ENCODE peak calls at places on chromosomes 3 and 15, in four cellular contexts. I is stomach, Q is endothelial cell of umbilical vein, S is H1. B is an unnamed sample.

GRCh38 chr3:123779646-123780231 is 104.4 kb downstream of the MYLK start:
- DNase-seq in I (no peak), S (no peak), Q (no peak), B (no peak)

GRCh38 chr3:24128195-24129005 is 183.3 kb downstream of the NR1D2 start:
- DNase-seq in Q (no peak), S (no peak), I (no peak), B (no peak)

GRCh38 chr3:42195879-42196330 is 70.1 kb downstream of the CCK start:
- DNase-seq in S (no peak), Q (no peak), I (no peak), B (no peak)

GRCh38 chr3:129313415-129313982 is 34.8 kb downstream of the HMCES start:
- DNase-seq in I (no peak), Q (no peak), S (no peak), B (no peak)

GRCh38 chr15:53072077-53072476 is 281.9 kb upstream of the ONECUT1 start:
- DNase-seq in S (peak), I (peak), Q (peak), B (no peak)

GRCh38 chr3:16462679-16463078 is 50.8 kb downstream of the RFTN1 start:
- DNase-seq in I (no peak), S (no peak), Q (no peak), B (no peak)

GRCh38 chr15:78302579-78302978 is 3.2 kb upstream of the SKIC8 start:
- DNase-seq in I (no peak), S (no peak), Q (no peak), B (no peak)

GRCh38 chr3:106056919-106057318 is 188.1 kb upstream of the CBLB start:
- DNase-seq in I (no peak), S (no peak), Q (no peak), B (no peak)

GRCh38 chr3:117408811-117409210 is 699.2 kb downstream of the TUSC7 start:
- DNase-seq in I (no peak), S (no peak), Q (no peak), B (no peak)

GRCh38 chr15:68307131-68307928 is 29.8 kb downstream of the FEM1B start:
- DNase-seq in I (peak), Q (no peak), S (no peak), B (no peak)

GRCh38 chr15:81087121-81087520 is 46.9 kb upstream of the CFAP161 start:
- DNase-seq in Q (no peak), S (no peak), I (no peak), B (no peak)

GRCh38 chr3:146501752-146502151 is 32.4 kb upstream of the PLSCR2 start:
- DNase-seq in Q (no peak), I (no peak), S (no peak), B (no peak)

GRCh38 chr3:59546522-59546921 is 496.7 kb upstream of the CFAP20DC start:
- DNase-seq in I (no peak), S (no peak), Q (no peak), B (no peak)

GRCh38 chr3:197023241-197023997 is 6.2 kb downstream of the MELTF start:
- DNase-seq in S (no peak), I (no peak), Q (no peak), B (no peak)

GRCh38 chr15:85828869-85829268 is 34.1 kb upstream of the KLHL25 start:
- DNase-seq in S (no peak), I (no peak), Q (no peak), B (no peak)

GRCh38 chr3:122955916-122956684 is 71.5 kb downstream of the SEMA5B start:
- DNase-seq in I (no peak), Q (no peak), S (no peak), B (no peak)

GRCh38 chr3:161035711-161036110 is 69.4 kb downstream of the B3GALNT1 start:
- DNase-seq in Q (peak), S (no peak), I (no peak), B (no peak)

GRCh38 chr3:107690522-107691138 is 167.9 kb downstream of the BBX start:
- DNase-seq in S (no peak), I (no peak), Q (peak), B (no peak)

GRCh38 chr15:63820210-63820609 is 13.5 kb downstream of the HERC1 start:
- DNase-seq in S (no peak), I (no peak), Q (no peak), B (no peak)

GRCh38 chr15:39501366-39501765 is 79.5 kb upstream of the THBS1 start:
- DNase-seq in Q (no peak), I (no peak), S (no peak), B (no peak)

GRCh38 chr3:194617827-194618226 is 15.4 kb downstream of the TMEM44 start:
- DNase-seq in Q (no peak), I (no peak), S (no peak), B (no peak)

GRCh38 chr3:194756460-194757355 is 71.0 kb downstream of the FAM43A start:
- DNase-seq in S (no peak), Q (no peak), I (no peak), B (peak)

GRCh38 chr3:177470200-177470941 is 273.1 kb upstream of the TBL1XR1 start:
- DNase-seq in I (no peak), S (no peak), Q (no peak), B (no peak)

GRCh38 chr3:13236774-13237173 is 163.5 kb upstream of the IQSEC1 start:
- DNase-seq in S (no peak), I (no peak), Q (no peak), B (no peak)

GRCh38 chr3:105823149-105823866 is 45.5 kb downstream of the CBLB start:
- DNase-seq in Q (peak), I (no peak), S (no peak), B (no peak)

GRCh38 chr3:40382617-40382979 is 4.4 kb upstream of the ENTPD3 start:
- DNase-seq in S (no peak), Q (no peak), I (no peak), B (no peak)

GRCh38 chr15:45431502-45431901 is 53.2 kb upstream of the GATM start:
- DNase-seq in S (no peak), Q (no peak), I (no peak), B (no peak)

GRCh38 chr3:157695586-157695985 is 192.4 kb upstream of the VEPH1 start:
- DNase-seq in I (no peak), S (no peak), Q (no peak), B (no peak)

GRCh38 chr3:184337315-184337714 is at the start of gene FAM131A:
- DNase-seq in I (no peak), S (no peak), Q (peak), B (peak)

GRCh38 chr3:139201446-139202225 is 142.2 kb upstream of the MRPS22 start:
- DNase-seq in Q (no peak), S (no peak), I (no peak), B (no peak)

GRCh38 chr3:10397879-10398278 is 77.0 kb upstream of the SEC13 start:
- DNase-seq in S (no peak), Q (no peak), I (no peak), B (no peak)

GRCh38 chr3:9780451-9780797 is 10.7 kb upstream of the CAMK1 start:
- DNase-seq in S (no peak), I (no peak), Q (no peak), B (no peak)

GRCh38 chr15:39936187-39936586 is 2.3 kb downstream of the EIF2AK4 start:
- DNase-seq in I (no peak), Q (peak), S (no peak), B (no peak)

GRCh38 chr3:114128826-114129225 is 50.0 kb downstream of the DRD3 start:
- DNase-seq in S (no peak), I (no peak), Q (no peak), B (no peak)

GRCh38 chr15:68599560-68600071 is 20.8 kb downstream of the CORO2B start:
- DNase-seq in S (no peak), I (no peak), Q (no peak), B (no peak)

GRCh38 chr3:34675383-34676120 is 877.1 kb downstream of the PDCD6IP start:
- DNase-seq in S (no peak), Q (no peak), I (no peak), B (no peak)

GRCh38 chr3:130828931-130829574 is 64.8 kb upstream of the ATP2C1 start:
- DNase-seq in S (no peak), Q (no peak), I (no peak), B (no peak)

GRCh38 chr3:169659858-169660614 is 3.5 kb downstream of the MECOM start:
- DNase-seq in Q (peak), S (no peak), I (peak), B (no peak)

GRCh38 chr15:49918106-49918505 is 200.9 kb downstream of the ATP8B4 start:
- DNase-seq in Q (peak), I (no peak), S (no peak), B (no peak)

DNA sequence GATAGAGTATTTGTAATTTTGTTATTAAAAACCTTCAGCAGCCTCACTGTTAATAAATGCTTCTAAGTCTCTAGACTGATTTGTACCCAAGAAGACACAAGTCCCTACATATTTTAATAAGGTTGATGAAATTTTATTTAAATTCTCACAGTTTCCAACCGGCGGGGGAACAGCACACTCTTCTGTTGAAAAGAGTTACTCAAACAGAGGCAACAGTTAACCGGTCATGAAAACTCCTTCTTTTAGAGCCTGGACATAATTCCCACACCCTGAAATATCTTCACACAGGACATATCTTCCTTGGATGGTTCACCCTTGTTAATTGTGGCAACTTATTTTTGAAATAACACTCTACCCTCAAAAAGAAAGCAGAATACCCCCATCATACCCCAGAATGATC is 278.8 kb downstream of the FOXP1 start:
- DNase-seq in Q (peak), I (no peak), S (no peak), B (no peak)
- TF ChIP-seq CTCF in Q (peak), I (peak), S (peak), B (peak)

GRCh38 chr15:65576669-65577068 is 34.3 kb downstream of the INTS14 start:
- DNase-seq in S (no peak), I (no peak), Q (peak), B (no peak)

GRCh38 chr15:65577129-65577996 is 33.6 kb downstream of the INTS14 start:
- DNase-seq in Q (no peak), S (no peak), I (no peak), B (no peak)

GRCh38 chr15:65579762-65580161 is 31.2 kb downstream of the INTS14 start:
- DNase-seq in I (no peak), S (no peak), Q (no peak), B (no peak)

GRCh38 chr15:65580287-65580686 is 30.6 kb downstream of the INTS14 start:
- DNase-seq in I (no peak), Q (no peak), S (no peak), B (no peak)

GRCh38 chr15:65578904-65579728 is 31.8 kb downstream of the INTS14 start:
- DNase-seq in Q (peak), I (no peak), S (no peak), B (no peak)
- TF ChIP-seq POLR2AphosphoS5 in Q (no peak), I (no peak), S (peak), B (no peak)

DNA sequence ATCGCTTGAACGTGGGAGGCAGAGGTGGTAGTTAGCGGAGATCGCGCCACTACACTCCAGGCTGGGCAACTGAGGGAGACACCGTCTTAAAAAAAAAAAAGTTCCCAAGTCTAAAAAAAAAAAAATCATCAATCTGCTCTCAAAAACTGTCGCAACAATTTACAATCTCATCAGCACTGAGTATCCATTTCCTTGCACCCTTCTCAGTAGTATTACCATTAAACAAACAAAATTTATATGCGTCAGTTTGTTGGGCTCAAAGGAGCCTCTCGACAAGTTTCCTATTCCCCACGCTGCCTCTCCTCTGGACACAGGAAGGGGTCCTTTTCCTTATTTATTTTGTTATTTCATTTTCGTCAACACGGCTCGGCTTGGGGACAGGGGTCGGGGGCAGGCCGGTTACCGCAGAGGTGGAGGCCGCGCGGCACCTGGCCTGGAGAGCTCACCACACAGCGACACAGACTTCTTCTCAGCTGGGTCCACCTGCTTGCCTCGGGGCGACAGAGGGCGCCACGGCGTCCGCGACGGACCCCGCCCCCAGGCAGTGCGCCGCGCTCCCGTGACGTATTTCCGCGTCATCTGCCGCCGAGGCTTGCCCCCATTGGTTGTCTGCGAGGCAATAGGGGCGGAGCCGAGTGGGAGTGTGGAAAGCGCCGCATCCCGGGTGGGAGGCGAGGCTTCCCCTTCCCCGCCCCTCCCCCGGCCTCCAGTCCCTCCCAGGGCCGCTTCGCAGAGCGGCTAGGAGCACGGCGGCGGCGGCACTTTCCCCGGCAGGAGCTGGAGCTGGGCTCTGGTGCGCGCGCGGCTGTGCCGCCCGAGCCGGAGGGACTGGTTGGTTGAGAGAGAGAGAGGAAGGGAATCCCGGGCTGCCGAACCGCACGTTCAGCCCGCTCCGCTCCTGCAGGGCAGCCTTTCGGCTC is at the start of gene MAP2K1:
- DNase-seq in Q (peak), S (peak), I (peak), B (peak)
- TF ChIP-seq POLR2A in Q (peak), S (no peak), I (peak), B (peak)

DNA sequence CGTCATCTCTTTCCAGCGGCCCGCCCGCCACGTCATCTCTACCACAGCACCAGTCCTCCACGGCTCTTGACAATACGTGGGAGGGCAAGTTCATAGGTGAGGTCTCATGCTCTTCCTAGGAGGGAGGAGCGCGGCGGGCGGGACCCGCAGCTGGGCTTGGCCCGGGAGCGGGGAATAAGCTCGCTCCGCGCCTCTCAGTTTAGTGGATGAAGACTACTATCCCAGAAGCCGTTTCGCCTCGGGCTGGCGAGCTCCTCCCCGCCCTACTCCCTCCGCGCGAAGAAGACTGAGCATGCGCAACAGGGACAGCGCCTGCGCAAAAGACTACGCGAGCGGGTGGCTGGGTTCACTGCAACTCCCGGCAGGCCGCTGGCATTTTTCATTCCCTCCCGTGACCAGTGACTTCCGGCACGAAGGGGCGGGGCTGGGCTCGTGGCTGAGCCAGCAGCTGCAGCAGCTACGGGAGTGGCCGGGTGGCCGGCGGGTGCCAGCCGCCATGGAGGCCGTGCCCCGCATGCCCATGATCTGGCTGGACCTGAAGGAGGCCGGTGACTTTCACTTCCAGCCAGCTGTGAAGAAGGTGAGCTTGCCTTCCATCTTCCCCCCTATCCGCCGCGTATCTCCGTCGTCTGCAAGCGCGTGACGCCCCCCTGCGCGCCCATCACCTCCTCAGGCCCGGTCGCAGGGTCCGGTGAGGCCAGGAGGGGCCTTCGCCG is at the start of gene PTPN23:
- DNase-seq in Q (peak), S (peak), I (peak), B (peak)
- TF ChIP-seq CTCF in Q (no peak), S (no peak), I (no peak), B (no peak)

GRCh38 chr3:32816439-32817194 is 1.2 kb upstream of the TRIM71 start:
- DNase-seq in Q (peak), S (peak), I (no peak), B (no peak)
- TF ChIP-seq POLR2AphosphoS5 in Q (no peak), S (peak), I (no peak), B (no peak)

GRCh38 chr3:45992820-45993219 is 2.8 kb downstream of the FYCO1 start:
- DNase-seq in Q (no peak), I (no peak), S (no peak), B (no peak)

GRCh38 chr3:45994661-45995369 is 809 bp downstream of the FYCO1 start:
- DNase-seq in I (no peak), S (no peak), Q (no peak), B (peak)

GRCh38 chr3:45997942-45998341 is 2.3 kb upstream of the FYCO1 start:
- DNase-seq in I (no peak), S (no peak), Q (no peak), B (no peak)

GRCh38 chr3:45993421-45994027 is 2.1 kb downstream of the FYCO1 start:
- DNase-seq in Q (no peak), I (no peak), S (no peak), B (no peak)

DNA sequence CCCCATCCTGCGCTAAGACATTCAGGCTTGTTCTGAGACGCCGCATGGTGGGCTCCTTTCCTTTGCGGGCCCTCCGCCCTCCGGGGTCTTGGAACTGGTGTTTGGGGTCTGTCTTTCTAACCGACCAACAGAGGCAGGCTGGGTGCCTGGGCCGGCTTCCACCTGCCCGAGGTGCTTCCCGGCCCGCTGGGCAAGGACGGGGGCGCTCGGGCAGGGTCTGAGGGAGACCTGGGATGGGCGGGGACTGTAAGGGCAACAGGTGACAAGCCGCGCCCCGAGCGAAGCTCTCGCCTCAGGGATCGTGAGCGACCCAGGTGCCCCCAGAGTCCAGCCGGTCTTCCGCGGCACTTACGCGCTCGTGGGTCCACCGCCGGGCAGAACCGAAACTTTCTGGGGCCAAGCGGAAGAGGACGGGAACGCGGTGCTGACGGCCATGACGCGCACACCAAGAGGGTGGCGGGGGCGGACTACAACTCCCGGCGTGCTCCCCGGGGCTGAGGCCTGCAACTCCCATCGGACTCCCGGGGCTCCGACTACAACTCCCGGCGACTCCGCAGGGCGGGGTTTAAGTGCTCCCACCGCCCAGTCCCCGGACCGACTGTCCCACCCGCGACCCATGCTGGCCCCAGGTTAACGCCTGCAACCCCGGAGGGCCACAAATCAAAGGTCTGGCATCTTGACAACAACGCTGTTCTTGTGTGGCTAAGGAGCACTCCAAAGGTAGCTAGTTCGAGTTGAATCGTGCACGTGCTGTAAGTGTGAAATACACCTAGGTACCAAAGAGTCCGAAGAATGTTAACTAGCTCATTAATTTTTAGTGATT is at the start of gene FYCO1:
- DNase-seq in S (peak), I (peak), Q (peak), B (peak)
- TF ChIP-seq POLR2A in S (no peak), I (no peak), Q (peak), B (peak)